ENCODE peak calls at places on chromosomes 13 and 19, in eight cellular contexts. One of them, this sample, is unnamed.

GRCh38 chr19:39144487-39145071 is 19.0 kb downstream of the PAK4 start:
- DNase-seq in activated CD4-positive, alpha-beta T cell treated with anti-CD3 and anti-CD28 coated beads, Interleukin-2, amount 10 ng/mL, durations not matched to agents 24 days and 14 days: no peak
- DNase-seq in nephron progenitor cell: no peak
- DNase-seq in stimulated activated CD4-positive, alpha-beta T cell treated with anti-CD3 and anti-CD28 coated beads, Interleukin-4, amount 100 ng/mL, for 4 hours: no peak
- DNase-seq in AG10803: peak
- DNase-seq in heart right ventricle: no peak
- DNase-seq in lower lobe of right lung: no peak
- DNase-seq in HTR-8/SVneo: no peak
- DNase-seq in this sample: no peak

GRCh38 chr13:101773062-101773461 is 320.6 kb downstream of the ITGBL1 start:
- DNase-seq in activated CD4-positive, alpha-beta T cell treated with anti-CD3 and anti-CD28 coated beads, Interleukin-2, amount 10 ng/mL, durations not matched to agents 24 days and 14 days: no peak
- DNase-seq in nephron progenitor cell: no peak
- DNase-seq in stimulated activated CD4-positive, alpha-beta T cell treated with anti-CD3 and anti-CD28 coated beads, Interleukin-4, amount 100 ng/mL, for 4 hours: no peak
- DNase-seq in AG10803: no peak
- DNase-seq in heart right ventricle: no peak
- DNase-seq in lower lobe of right lung: no peak
- DNase-seq in HTR-8/SVneo: no peak
- DNase-seq in this sample: no peak

GRCh38 chr13:73835138-73835721 is 299.0 kb downstream of the KLF12 start:
- DNase-seq in activated CD4-positive, alpha-beta T cell treated with anti-CD3 and anti-CD28 coated beads, Interleukin-2, amount 10 ng/mL, durations not matched to agents 24 days and 14 days: no peak
- DNase-seq in nephron progenitor cell: peak
- DNase-seq in stimulated activated CD4-positive, alpha-beta T cell treated with anti-CD3 and anti-CD28 coated beads, Interleukin-4, amount 100 ng/mL, for 4 hours: no peak
- DNase-seq in AG10803: peak
- DNase-seq in heart right ventricle: no peak
- DNase-seq in lower lobe of right lung: no peak
- DNase-seq in HTR-8/SVneo: peak
- DNase-seq in this sample: peak

GRCh38 chr13:49213997-49214916 is 5.9 kb upstream of the MLNR start:
- DNase-seq in activated CD4-positive, alpha-beta T cell treated with anti-CD3 and anti-CD28 coated beads, Interleukin-2, amount 10 ng/mL, durations not matched to agents 24 days and 14 days: no peak
- DNase-seq in nephron progenitor cell: no peak
- DNase-seq in stimulated activated CD4-positive, alpha-beta T cell treated with anti-CD3 and anti-CD28 coated beads, Interleukin-4, amount 100 ng/mL, for 4 hours: no peak
- DNase-seq in AG10803: no peak
- DNase-seq in heart right ventricle: no peak
- DNase-seq in lower lobe of right lung: no peak
- DNase-seq in HTR-8/SVneo: no peak
- DNase-seq in this sample: no peak

GRCh38 chr19:40726279-40726678 is 9.4 kb downstream of the ITPKC start:
- DNase-seq in activated CD4-positive, alpha-beta T cell treated with anti-CD3 and anti-CD28 coated beads, Interleukin-2, amount 10 ng/mL, durations not matched to agents 24 days and 14 days: no peak
- DNase-seq in nephron progenitor cell: no peak
- DNase-seq in stimulated activated CD4-positive, alpha-beta T cell treated with anti-CD3 and anti-CD28 coated beads, Interleukin-4, amount 100 ng/mL, for 4 hours: no peak
- DNase-seq in AG10803: no peak
- DNase-seq in heart right ventricle: no peak
- DNase-seq in lower lobe of right lung: no peak
- DNase-seq in HTR-8/SVneo: no peak
- DNase-seq in this sample: no peak

GRCh38 chr19:17868669-17869068 is 3.1 kb upstream of the SLC5A5 start:
- DNase-seq in activated CD4-positive, alpha-beta T cell treated with anti-CD3 and anti-CD28 coated beads, Interleukin-2, amount 10 ng/mL, durations not matched to agents 24 days and 14 days: no peak
- DNase-seq in nephron progenitor cell: no peak
- DNase-seq in stimulated activated CD4-positive, alpha-beta T cell treated with anti-CD3 and anti-CD28 coated beads, Interleukin-4, amount 100 ng/mL, for 4 hours: no peak
- DNase-seq in AG10803: no peak
- DNase-seq in heart right ventricle: no peak
- DNase-seq in lower lobe of right lung: no peak
- DNase-seq in HTR-8/SVneo: no peak
- DNase-seq in this sample: no peak

GRCh38 chr13:22800726-22801401 is 379.9 kb upstream of the SGCG start:
- DNase-seq in activated CD4-positive, alpha-beta T cell treated with anti-CD3 and anti-CD28 coated beads, Interleukin-2, amount 10 ng/mL, durations not matched to agents 24 days and 14 days: no peak
- DNase-seq in nephron progenitor cell: no peak
- DNase-seq in stimulated activated CD4-positive, alpha-beta T cell treated with anti-CD3 and anti-CD28 coated beads, Interleukin-4, amount 100 ng/mL, for 4 hours: no peak
- DNase-seq in AG10803: peak
- DNase-seq in heart right ventricle: peak
- DNase-seq in lower lobe of right lung: no peak
- DNase-seq in HTR-8/SVneo: no peak
- DNase-seq in this sample: no peak

GRCh38 chr19:57800696-57801095 is 14.0 kb downstream of the ZNF552 start:
- DNase-seq in activated CD4-positive, alpha-beta T cell treated with anti-CD3 and anti-CD28 coated beads, Interleukin-2, amount 10 ng/mL, durations not matched to agents 24 days and 14 days: no peak
- DNase-seq in nephron progenitor cell: no peak
- DNase-seq in stimulated activated CD4-positive, alpha-beta T cell treated with anti-CD3 and anti-CD28 coated beads, Interleukin-4, amount 100 ng/mL, for 4 hours: no peak
- DNase-seq in AG10803: no peak
- DNase-seq in heart right ventricle: no peak
- DNase-seq in lower lobe of right lung: no peak
- DNase-seq in HTR-8/SVneo: no peak
- DNase-seq in this sample: no peak

GRCh38 chr19:43300206-43300605 is 30.9 kb upstream of the PSG9 start:
- DNase-seq in activated CD4-positive, alpha-beta T cell treated with anti-CD3 and anti-CD28 coated beads, Interleukin-2, amount 10 ng/mL, durations not matched to agents 24 days and 14 days: no peak
- DNase-seq in nephron progenitor cell: no peak
- DNase-seq in stimulated activated CD4-positive, alpha-beta T cell treated with anti-CD3 and anti-CD28 coated beads, Interleukin-4, amount 100 ng/mL, for 4 hours: no peak
- DNase-seq in AG10803: no peak
- DNase-seq in heart right ventricle: no peak
- DNase-seq in lower lobe of right lung: no peak
- DNase-seq in HTR-8/SVneo: no peak
- DNase-seq in this sample: no peak

GRCh38 chr19:19134687-19135158 is 3.6 kb downstream of the TMEM161A start:
- DNase-seq in activated CD4-positive, alpha-beta T cell treated with anti-CD3 and anti-CD28 coated beads, Interleukin-2, amount 10 ng/mL, durations not matched to agents 24 days and 14 days: peak
- DNase-seq in nephron progenitor cell: peak
- DNase-seq in stimulated activated CD4-positive, alpha-beta T cell treated with anti-CD3 and anti-CD28 coated beads, Interleukin-4, amount 100 ng/mL, for 4 hours: peak
- DNase-seq in AG10803: no peak
- DNase-seq in heart right ventricle: peak
- DNase-seq in lower lobe of right lung: peak
- DNase-seq in HTR-8/SVneo: no peak
- DNase-seq in this sample: no peak

GRCh38 chr19:41626877-41627276 is at the start of gene CEACAM4:
- DNase-seq in activated CD4-positive, alpha-beta T cell treated with anti-CD3 and anti-CD28 coated beads, Interleukin-2, amount 10 ng/mL, durations not matched to agents 24 days and 14 days: no peak
- DNase-seq in nephron progenitor cell: no peak
- DNase-seq in stimulated activated CD4-positive, alpha-beta T cell treated with anti-CD3 and anti-CD28 coated beads, Interleukin-4, amount 100 ng/mL, for 4 hours: no peak
- DNase-seq in AG10803: no peak
- DNase-seq in heart right ventricle: peak
- DNase-seq in lower lobe of right lung: peak
- DNase-seq in HTR-8/SVneo: no peak
- DNase-seq in this sample: no peak

GRCh38 chr19:16535381-16535780 is 6.9 kb downstream of the CHERP start:
- DNase-seq in activated CD4-positive, alpha-beta T cell treated with anti-CD3 and anti-CD28 coated beads, Interleukin-2, amount 10 ng/mL, durations not matched to agents 24 days and 14 days: no peak
- DNase-seq in nephron progenitor cell: no peak
- DNase-seq in stimulated activated CD4-positive, alpha-beta T cell treated with anti-CD3 and anti-CD28 coated beads, Interleukin-4, amount 100 ng/mL, for 4 hours: no peak
- DNase-seq in AG10803: no peak
- DNase-seq in heart right ventricle: no peak
- DNase-seq in lower lobe of right lung: no peak
- DNase-seq in HTR-8/SVneo: no peak
- DNase-seq in this sample: no peak

GRCh38 chr13:112756967-112757758 is 67.3 kb downstream of the ATP11A start:
- DNase-seq in activated CD4-positive, alpha-beta T cell treated with anti-CD3 and anti-CD28 coated beads, Interleukin-2, amount 10 ng/mL, durations not matched to agents 24 days and 14 days: no peak
- DNase-seq in nephron progenitor cell: no peak
- DNase-seq in stimulated activated CD4-positive, alpha-beta T cell treated with anti-CD3 and anti-CD28 coated beads, Interleukin-4, amount 100 ng/mL, for 4 hours: no peak
- DNase-seq in AG10803: no peak
- DNase-seq in heart right ventricle: no peak
- DNase-seq in lower lobe of right lung: no peak
- DNase-seq in HTR-8/SVneo: no peak
- DNase-seq in this sample: no peak

GRCh38 chr19:39705578-39706188 is 1.4 kb downstream of the LGALS14 start:
- DNase-seq in activated CD4-positive, alpha-beta T cell treated with anti-CD3 and anti-CD28 coated beads, Interleukin-2, amount 10 ng/mL, durations not matched to agents 24 days and 14 days: peak
- DNase-seq in nephron progenitor cell: no peak
- DNase-seq in stimulated activated CD4-positive, alpha-beta T cell treated with anti-CD3 and anti-CD28 coated beads, Interleukin-4, amount 100 ng/mL, for 4 hours: no peak
- DNase-seq in AG10803: no peak
- DNase-seq in heart right ventricle: no peak
- DNase-seq in lower lobe of right lung: no peak
- DNase-seq in HTR-8/SVneo: no peak
- DNase-seq in this sample: no peak

GRCh38 chr19:49468746-49469447 is 5.1 kb upstream of the FLT3LG start:
- DNase-seq in activated CD4-positive, alpha-beta T cell treated with anti-CD3 and anti-CD28 coated beads, Interleukin-2, amount 10 ng/mL, durations not matched to agents 24 days and 14 days: peak
- DNase-seq in nephron progenitor cell: peak
- DNase-seq in stimulated activated CD4-positive, alpha-beta T cell treated with anti-CD3 and anti-CD28 coated beads, Interleukin-4, amount 100 ng/mL, for 4 hours: no peak
- DNase-seq in AG10803: peak
- DNase-seq in heart right ventricle: peak
- DNase-seq in lower lobe of right lung: no peak
- DNase-seq in HTR-8/SVneo: no peak
- DNase-seq in this sample: peak

GRCh38 chr13:22148187-22148586 is 477.3 kb downstream of the FGF9 start:
- DNase-seq in activated CD4-positive, alpha-beta T cell treated with anti-CD3 and anti-CD28 coated beads, Interleukin-2, amount 10 ng/mL, durations not matched to agents 24 days and 14 days: no peak
- DNase-seq in nephron progenitor cell: no peak
- DNase-seq in stimulated activated CD4-positive, alpha-beta T cell treated with anti-CD3 and anti-CD28 coated beads, Interleukin-4, amount 100 ng/mL, for 4 hours: no peak
- DNase-seq in AG10803: no peak
- DNase-seq in heart right ventricle: no peak
- DNase-seq in lower lobe of right lung: no peak
- DNase-seq in HTR-8/SVneo: no peak
- DNase-seq in this sample: no peak

GRCh38 chr19:34994643-34995471 is 5.3 kb upstream of the GRAMD1A start:
- DNase-seq in activated CD4-positive, alpha-beta T cell treated with anti-CD3 and anti-CD28 coated beads, Interleukin-2, amount 10 ng/mL, durations not matched to agents 24 days and 14 days: no peak
- DNase-seq in nephron progenitor cell: no peak
- DNase-seq in stimulated activated CD4-positive, alpha-beta T cell treated with anti-CD3 and anti-CD28 coated beads, Interleukin-4, amount 100 ng/mL, for 4 hours: no peak
- DNase-seq in AG10803: no peak
- DNase-seq in heart right ventricle: peak
- DNase-seq in lower lobe of right lung: peak
- DNase-seq in HTR-8/SVneo: no peak
- DNase-seq in this sample: no peak

GRCh38 chr13:83883061-83883523 is 818 bp upstream of the SLITRK1 start:
- DNase-seq in activated CD4-positive, alpha-beta T cell treated with anti-CD3 and anti-CD28 coated beads, Interleukin-2, amount 10 ng/mL, durations not matched to agents 24 days and 14 days: no peak
- DNase-seq in nephron progenitor cell: no peak
- DNase-seq in stimulated activated CD4-positive, alpha-beta T cell treated with anti-CD3 and anti-CD28 coated beads, Interleukin-4, amount 100 ng/mL, for 4 hours: no peak
- DNase-seq in AG10803: no peak
- DNase-seq in heart right ventricle: no peak
- DNase-seq in lower lobe of right lung: no peak
- DNase-seq in HTR-8/SVneo: no peak
- DNase-seq in this sample: no peak

GRCh38 chr19:9913237-9914000 is 22.9 kb downstream of the OLFM2 start:
- DNase-seq in activated CD4-positive, alpha-beta T cell treated with anti-CD3 and anti-CD28 coated beads, Interleukin-2, amount 10 ng/mL, durations not matched to agents 24 days and 14 days: peak
- DNase-seq in nephron progenitor cell: peak
- DNase-seq in stimulated activated CD4-positive, alpha-beta T cell treated with anti-CD3 and anti-CD28 coated beads, Interleukin-4, amount 100 ng/mL, for 4 hours: no peak
- DNase-seq in AG10803: no peak
- DNase-seq in heart right ventricle: no peak
- DNase-seq in lower lobe of right lung: no peak
- DNase-seq in HTR-8/SVneo: peak
- DNase-seq in this sample: no peak